ENCODE peak calls at places on chromosomes 3 and 15, in eight cellular contexts. G, Z, M, Q, R, F, D and P are unnamed samples.
A peak's percentile ranks its signal among the peaks of the same experiment; 100 is the strongest.

GRCh38 chr15:50687302-50687902 is 805 bp upstream of the TRPM7 start:
- DNase-seq in G (no peak), Z (no peak), M (no peak), Q (no peak), R (no peak), F (no peak), D (no peak), P (no peak)

GRCh38 chr3:43442872-43443395 is 156.6 kb downstream of the SNRK start:
- DNase-seq in G (no peak), Z (no peak), M (no peak), Q (no peak), R (no peak), F (no peak), D (no peak), P (no peak)

GRCh38 chr3:113210608-113211369 is 568 bp upstream of the BOC start:
- DNase-seq in G (no peak), Z (no peak), M (no peak), Q (peak; percentile 44), R (no peak), F (no peak), D (no peak), P (no peak)

GRCh38 chr3:127674793-127675189 is 2.0 kb downstream of the ABTB1 start:
- DNase-seq in G (no peak), Z (peak; percentile 61), M (no peak), Q (no peak), R (no peak), F (peak; percentile 47), D (no peak), P (no peak)

GRCh38 chr15:79209690-79210089 is 72.8 kb upstream of the ANKRD34C start:
- DNase-seq in G (no peak), Z (no peak), M (no peak), Q (no peak), R (no peak), F (no peak), D (no peak), P (no peak)

GRCh38 chr3:42115223-42115622 is 24.1 kb downstream of the TRAK1 start:
- DNase-seq in G (no peak), Z (no peak), M (no peak), Q (no peak), R (no peak), F (no peak), D (no peak), P (no peak)

GRCh38 chr15:78810377-78811123 is 714 bp downstream of the ADAMTS7 start:
- DNase-seq in G (no peak), Z (peak; percentile 91), M (peak; percentile 35), Q (peak; percentile 73), R (no peak), F (no peak), D (no peak), P (peak; percentile 54)

GRCh38 chr3:30124435-30125390 is 481.7 kb upstream of the TGFBR2 start:
- DNase-seq in G (no peak), Z (no peak), M (peak; percentile 68), Q (peak; percentile 37), R (no peak), F (no peak), D (no peak), P (peak; percentile 52)

GRCh38 chr3:54822206-54822605 is 105.7 kb downstream of the LRTM1 start:
- DNase-seq in G (no peak), Z (no peak), M (peak; percentile 59), Q (peak; percentile 62), R (no peak), F (no peak), D (no peak), P (peak; percentile 38)

GRCh38 chr15:69154684-69155083 is 5.8 kb upstream of the GLCE start:
- DNase-seq in G (no peak), Z (no peak), M (peak; percentile 93), Q (peak; percentile 62), R (no peak), F (no peak), D (no peak), P (no peak)

GRCh38 chr15:50830477-50831354 is 65.2 kb upstream of the SPPL2A start:
- DNase-seq in G (no peak), Z (no peak), M (no peak), Q (no peak), R (no peak), F (no peak), D (no peak), P (no peak)

GRCh38 chr15:63596666-63597032 is 538 bp upstream of the FBXL22 start:
- DNase-seq in G (no peak), Z (no peak), M (no peak), Q (peak; percentile 30), R (no peak), F (no peak), D (no peak), P (no peak)

GRCh38 chr3:112056451-112056929 is 22.0 kb downstream of the TMPRSS7 start:
- DNase-seq in G (no peak), Z (no peak), M (peak; percentile 92), Q (peak; percentile 48), R (no peak), F (no peak), D (no peak), P (no peak)

GRCh38 chr3:152047465-152047864 is 174.0 kb downstream of the SUCNR1 start:
- DNase-seq in G (no peak), Z (no peak), M (peak; percentile 68), Q (peak; percentile 81), R (no peak), F (no peak), D (no peak), P (no peak)

GRCh38 chr3:186786810-186787375 is 3.5 kb downstream of the EIF4A2 start:
- DNase-seq in G (no peak), Z (no peak), M (no peak), Q (no peak), R (no peak), F (no peak), D (no peak), P (no peak)

GRCh38 chr3:160935413-160936095 is 169.6 kb downstream of the B3GALNT1 start:
- DNase-seq in G (no peak), Z (no peak), M (no peak), Q (peak; percentile 13), R (no peak), F (no peak), D (no peak), P (no peak)

GRCh38 chr3:71166839-71167238 is 416.7 kb downstream of the FOXP1 start:
- DNase-seq in G (no peak), Z (no peak), M (no peak), Q (no peak), R (no peak), F (no peak), D (no peak), P (no peak)

GRCh38 chr3:64342940-64343691 is 117.8 kb upstream of the PRICKLE2 start:
- DNase-seq in G (no peak), Z (no peak), M (peak; percentile 92), Q (peak; percentile 95), R (peak; percentile 75), F (no peak), D (no peak), P (no peak)

GRCh38 chr3:64345351-64345750 is 120.1 kb upstream of the PRICKLE2 start:
- DNase-seq in G (no peak), Z (no peak), M (peak; percentile 89), Q (peak; percentile 91), R (no peak), F (no peak), D (no peak), P (peak; percentile 45)

GRCh38 chr3:64344721-64345207 is 119.5 kb upstream of the PRICKLE2 start:
- DNase-seq in G (no peak), Z (no peak), M (peak; percentile 85), Q (peak; percentile 57), R (no peak), F (no peak), D (no peak), P (no peak)

GRCh38 chr3:64341355-64341754 is 116.1 kb upstream of the PRICKLE2 start:
- DNase-seq in G (no peak), Z (no peak), M (peak; percentile 56), Q (peak; percentile 45), R (no peak), F (no peak), D (no peak), P (no peak)

GRCh38 chr3:64343692-64344440 is 118.6 kb upstream of the PRICKLE2 start:
- DNase-seq in G (no peak), Z (no peak), M (peak; percentile 75), Q (peak; percentile 57), R (no peak), F (no peak), D (no peak), P (no peak)
- H3K4me1 ChIP-seq in G (no peaks in the 10 kb centered on the region), Z (no peaks in the 10 kb centered on the region), M (peaks cover 34% of the 10 kb centered on the region), Q (peaks cover 59% of the 10 kb centered on the region), R (peaks cover 32% of the 10 kb centered on the region), F (no peaks in the 10 kb centered on the region), D (no peaks in the 10 kb centered on the region), P (peaks cover 8% of the 10 kb centered on the region)

GRCh38 chr3:59258591-59258990 is 208.8 kb upstream of the CFAP20DC start:
- DNase-seq in G (no peak), Z (no peak), M (no peak), Q (no peak), R (no peak), F (no peak), D (no peak), P (no peak)
- H3K4me1 ChIP-seq in G (no peaks in the 10 kb centered on the region), Z (no peaks in the 10 kb centered on the region), M (peaks cover 2% of the 10 kb centered on the region), Q (no peaks in the 10 kb centered on the region), R (no peaks in the 10 kb centered on the region), F (no peaks in the 10 kb centered on the region), D (no peaks in the 10 kb centered on the region), P (no peaks in the 10 kb centered on the region)

DNA sequence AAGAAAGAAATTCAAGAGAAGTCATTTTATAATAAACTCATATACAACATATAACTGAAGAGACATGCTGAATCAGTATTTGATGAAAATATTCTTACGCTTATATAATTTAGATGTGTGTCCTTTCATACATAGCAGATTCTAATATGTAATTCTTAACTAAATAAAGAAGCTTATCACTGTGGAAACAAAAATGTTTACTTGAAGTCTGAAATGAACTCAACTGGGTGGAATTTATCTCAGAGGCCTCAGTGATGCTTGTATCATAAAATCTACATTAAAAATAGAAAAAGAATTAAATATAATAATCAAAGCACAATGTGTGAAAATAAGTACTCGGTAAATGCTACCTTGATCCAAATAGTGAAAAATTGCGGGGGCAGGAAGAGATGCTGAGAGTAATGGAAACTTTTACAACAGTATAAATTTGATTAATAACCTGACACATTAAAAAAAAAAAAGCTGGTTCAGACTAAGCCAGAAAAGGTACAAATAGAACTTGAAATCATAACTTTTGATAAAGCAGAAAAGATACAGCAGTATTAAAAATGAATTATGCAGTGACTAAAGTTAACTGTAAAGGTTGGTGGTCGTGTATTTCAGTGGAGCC is 12.0 kb upstream of the CBLB start:
- DNase-seq in G (no peak), Z (no peak), M (peak; percentile 66), Q (peak; percentile 53), R (no peak), F (no peak), D (no peak), P (no peak)
- H3K4me1 ChIP-seq in G (no peaks in the 10 kb centered on the region), Z (no peaks in the 10 kb centered on the region), M (peaks cover 4% of the 10 kb centered on the region), Q (peaks cover 36% of the 10 kb centered on the region), R (peaks cover 6% of the 10 kb centered on the region), F (no peaks in the 10 kb centered on the region), D (peaks cover 19% of the 10 kb centered on the region), P (peaks cover 9% of the 10 kb centered on the region)

DNA sequence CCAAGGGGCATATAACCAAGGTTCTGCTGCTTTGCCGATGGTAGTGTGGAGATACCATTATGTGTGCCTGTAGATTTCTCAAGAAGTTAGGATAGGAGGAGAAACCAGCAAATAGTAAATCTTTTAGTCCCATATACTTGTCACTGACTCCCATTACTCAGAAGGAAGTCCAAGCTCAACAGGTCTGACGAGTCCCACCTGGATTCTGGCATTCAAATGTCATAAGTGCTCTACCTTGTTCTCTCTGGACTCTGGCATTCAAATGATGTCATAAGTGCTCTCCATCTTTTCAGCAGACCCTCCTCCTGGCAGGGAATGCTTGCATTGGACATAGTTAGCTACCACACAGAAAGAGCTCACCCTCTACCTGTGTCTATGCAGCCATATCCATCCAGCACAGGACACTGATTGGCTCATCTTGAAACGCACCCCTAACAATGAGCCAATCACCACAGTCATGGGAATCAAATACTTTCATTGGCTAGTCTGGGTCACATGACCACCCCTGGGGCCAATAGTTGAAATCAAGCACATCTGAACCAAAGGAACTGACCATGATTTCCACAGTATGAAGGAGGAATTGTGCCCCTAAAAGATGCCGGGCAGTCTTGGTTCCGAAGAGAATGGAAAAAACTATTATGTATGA is 205.0 kb upstream of the ADAMTS9 start:
- DNase-seq in G (no peak), Z (no peak), M (no peak), Q (no peak), R (no peak), F (no peak), D (no peak), P (no peak)
- H3K4me1 ChIP-seq in G (no peaks in the 10 kb centered on the region), Z (peaks cover 10% of the 10 kb centered on the region), M (peaks cover 4% of the 10 kb centered on the region), Q (peaks cover 17% of the 10 kb centered on the region), R (no peaks in the 10 kb centered on the region), F (no peaks in the 10 kb centered on the region), D (no peaks in the 10 kb centered on the region), P (peaks cover 15% of the 10 kb centered on the region)